ENCODE peak calls at places on chromosomes 13 and 19, in four cellular contexts. Y, T, A and G are unnamed samples.

GRCh38 chr19:5514001-5514400 is 53.8 kb downstream of the TINCR start:
- DNase-seq in Y (no peak), T (no peak), A (no peak), G (no peak)

GRCh38 chr19:17749912-17750317 is 1.4 kb upstream of the FCHO1 start:
- DNase-seq in Y (no peak), T (no peak), A (no peak), G (no peak)

GRCh38 chr13:48595330-48596127 is 58.2 kb upstream of the CYSLTR2 start:
- DNase-seq in Y (peak), T (peak), A (peak), G (no peak)

GRCh38 chr13:99354371-99354951 is 47.3 kb upstream of the GPR183 start:
- DNase-seq in Y (no peak), T (no peak), A (no peak), G (no peak)

GRCh38 chr19:17555929-17556813 is 722 bp downstream of the COLGALT1 start:
- DNase-seq in Y (no peak), T (no peak), A (no peak), G (peak)

GRCh38 chr13:91398413-91399188 is at the start of gene GPC5:
- DNase-seq in Y (peak), T (peak), A (peak), G (peak)

GRCh38 chr19:5621945-5622464 is 571 bp downstream of the SAFB2 start:
- DNase-seq in Y (no peak), T (peak), A (no peak), G (no peak)

GRCh38 chr19:46783670-46784069 is 4.7 kb downstream of the SLC1A5 start:
- DNase-seq in Y (no peak), T (no peak), A (peak), G (no peak)

GRCh38 chr19:49422407-49423277 is 599 bp downstream of the PTH2 start:
- DNase-seq in Y (peak), T (no peak), A (peak), G (no peak)

GRCh38 chr19:6099633-6100032 is 10.7 kb downstream of the RFX2 start:
- DNase-seq in Y (no peak), T (no peak), A (no peak), G (no peak)

GRCh38 chr13:65656740-65657329 is 1573.3 kb downstream of the PCDH9 start:
- DNase-seq in Y (peak), T (no peak), A (peak), G (no peak)

GRCh38 chr13:38418286-38418685 is 68.6 kb downstream of the UFM1 start:
- DNase-seq in Y (no peak), T (no peak), A (no peak), G (no peak)

GRCh38 chr19:9205506-9206113 is 13.8 kb downstream of the OR7D4 start:
- DNase-seq in Y (peak), T (peak), A (no peak), G (peak)

GRCh38 chr13:43749503-43749902 is 37.3 kb downstream of the ENOX1 start:
- DNase-seq in Y (no peak), T (no peak), A (no peak), G (no peak)

GRCh38 chr13:47621931-47622330 is 379.1 kb downstream of the SUCLA2 start:
- DNase-seq in Y (no peak), T (no peak), A (no peak), G (no peak)

GRCh38 chr19:48925240-48925843 is 8.2 kb upstream of the DHDH start:
- DNase-seq in Y (no peak), T (no peak), A (no peak), G (no peak)

GRCh38 chr19:32406161-32407003 is 812 bp downstream of the DPY19L3 start:
- DNase-seq in Y (no peak), T (no peak), A (no peak), G (no peak)

GRCh38 chr13:25153736-25154135 is 18.4 kb downstream of the AMER2 start:
- DNase-seq in Y (no peak), T (no peak), A (no peak), G (peak)

GRCh38 chr19:12692960-12693359 is 3.5 kb downstream of the FBXW9 start:
- DNase-seq in Y (no peak), T (no peak), A (no peak), G (no peak)

GRCh38 chr13:49517461-49517860 is 21.7 kb downstream of the PHF11 start:
- DNase-seq in Y (no peak), T (no peak), A (no peak), G (no peak)